ENCODE peak calls at places on chromosomes 11 and 22, in four cellular contexts. M is fibroblast of mammary gland, E is amniotic stem cell, P is dermis microvascular lymphatic vessel endothelial cell. K is an unnamed sample.

GRCh38 chr11:15006139-15006759 is 34.1 kb upstream of the CALCA start:
- DNase-seq in M (peak; percentile 65), E (peak; percentile 11), P (peak; percentile 54), K (no peak)

GRCh38 chr11:92302766-92303165 is 78.1 kb downstream of the FAT3 start:
- DNase-seq in P (no peak), M (no peak), E (no peak), K (no peak)

GRCh38 chr11:12715941-12716340 is 41.7 kb downstream of the TEAD1 start:
- DNase-seq in E (no peak), P (peak; percentile 66), M (no peak), K (no peak)

GRCh38 chr11:129374081-129374992 is 1.3 kb upstream of the BARX2 start:
- DNase-seq in P (no peak), M (no peak), E (no peak), K (no peak)

GRCh38 chr22:50293441-50294318 is 13.8 kb downstream of the PLXNB2 start:
- DNase-seq in E (peak; percentile 55), P (peak; percentile 89), M (peak; percentile 37), K (no peak)

GRCh38 chr11:33802414-33802950 is 28.2 kb upstream of the FBXO3 start:
- DNase-seq in P (peak; percentile 75), M (peak; percentile 84), E (peak; percentile 50), K (peak; percentile 83)

GRCh38 chr11:19849947-19850593 is 137.4 kb downstream of the NAV2 start:
- DNase-seq in P (no peak), M (peak; percentile 23), E (no peak), K (no peak)

GRCh38 chr22:46528121-46528610 is 9.3 kb downstream of the CELSR1 start:
- DNase-seq in P (peak; percentile 75), M (no peak), E (no peak), K (peak; percentile 38)

K was measured in MG63.